ENCODE peak calls at places on chromosomes 3 and 15, in nine cellular contexts. G is activated CD4-positive, alpha-beta T cell treated with anti-CD3 and anti-CD28 coated beads, Interleukin-2, amount 50 U/mL, for 48 hours; D is RCC 7860; F is progenitor cell of endocrine pancreas; A is cardiac fibroblast; W is activated T-cell treated with anti-CD3 and anti-CD28 coated beads for 1 hour; Q is Daoy; Y is anterior cingulate cortex; R is effector memory CD8-positive, alpha-beta T cell. M is an unnamed sample.

GRCh38 chr3:173977747-173978146 is 580.2 kb downstream of the NLGN1 start:
- DNase-seq in G (no peak), D (peak), F (no peak), A (peak), W (no peak), Q (peak), Y (no peak), R (no peak), M (no peak)

GRCh38 chr15:93042691-93043378 is 46.2 kb downstream of the RGMA start:
- DNase-seq in G (no peak), D (no peak), F (no peak), A (no peak), W (no peak), Q (no peak), Y (no peak), R (no peak), M (no peak)

GRCh38 chr3:68523330-68523729 is 409.0 kb downstream of the TAFA4 start:
- DNase-seq in G (no peak), D (no peak), F (no peak), A (no peak), W (no peak), Q (no peak), Y (no peak), R (no peak), M (no peak)

GRCh38 chr15:34304613-34305012 is 33.0 kb downstream of the SLC12A6 start:
- DNase-seq in G (no peak), D (no peak), F (no peak), A (peak), W (no peak), Q (no peak), Y (no peak), R (no peak), M (no peak)

GRCh38 chr3:85800676-85801075 is 841.9 kb downstream of the CADM2 start:
- DNase-seq in G (no peak), D (no peak), F (no peak), A (no peak), W (no peak), Q (no peak), Y (no peak), R (no peak), M (no peak)

GRCh38 chr15:46751303-46751702 is 966.0 kb upstream of the SEMA6D start:
- DNase-seq in G (no peak), D (no peak), F (no peak), A (no peak), W (no peak), Q (no peak), Y (no peak), R (no peak), M (no peak)

GRCh38 chr3:183534249-183534648 is 21.3 kb downstream of the KLHL6 start:
- DNase-seq in G (no peak), D (no peak), F (no peak), A (peak), W (no peak), Q (no peak), Y (no peak), R (no peak), M (no peak)

GRCh38 chr3:172014145-172014544 is 25.2 kb upstream of the FNDC3B start:
- DNase-seq in G (no peak), D (no peak), F (no peak), A (no peak), W (no peak), Q (no peak), Y (no peak), R (no peak), M (no peak)

GRCh38 chr15:63044645-63045437 is 2.3 kb downstream of the TPM1 start:
- DNase-seq in G (no peak), D (peak), F (no peak), A (peak), W (no peak), Q (peak), Y (no peak), R (no peak), M (no peak)

GRCh38 chr3:57108684-57109083 is 48.2 kb downstream of the SPATA12 start:
- DNase-seq in G (no peak), D (no peak), F (no peak), A (no peak), W (no peak), Q (no peak), Y (no peak), R (no peak), M (no peak)

GRCh38 chr15:42267286-42267685 is 5.7 kb upstream of the GANC start:
- DNase-seq in G (no peak), D (no peak), F (no peak), A (peak), W (no peak), Q (no peak), Y (no peak), R (no peak), M (no peak)

GRCh38 chr3:188211476-188211875 is 57.5 kb downstream of the LPP start:
- DNase-seq in G (no peak), D (peak), F (no peak), A (peak), W (no peak), Q (no peak), Y (no peak), R (no peak), M (no peak)

GRCh38 chr3:9111349-9112265 is 137.8 kb downstream of the SRGAP3 start:
- DNase-seq in G (peak), D (no peak), F (no peak), A (no peak), W (no peak), Q (no peak), Y (peak), R (no peak), M (no peak)

GRCh38 chr3:128984596-128984995 is 9.3 kb downstream of the CFAP92 start:
- DNase-seq in G (no peak), D (no peak), F (no peak), A (peak), W (no peak), Q (no peak), Y (no peak), R (no peak), M (no peak)

GRCh38 chr15:99333981-99334380 is 82.7 kb downstream of the LRRC28 start:
- DNase-seq in G (no peak), D (no peak), F (no peak), A (no peak), W (no peak), Q (no peak), Y (no peak), R (no peak), M (no peak)

GRCh38 chr3:194586839-194587238 is 46.4 kb downstream of the TMEM44 start:
- DNase-seq in G (peak), D (peak), F (no peak), A (peak), W (no peak), Q (peak), Y (no peak), R (no peak), M (no peak)

GRCh38 chr3:70868561-70868960 is 556.1 kb upstream of the MDFIC2 start:
- DNase-seq in G (no peak), D (no peak), F (no peak), A (no peak), W (no peak), Q (no peak), Y (no peak), R (no peak), M (no peak)

GRCh38 chr15:90812881-90813280 is 55.5 kb upstream of the FURIN start:
- DNase-seq in G (no peak), D (no peak), F (no peak), A (no peak), W (no peak), Q (no peak), Y (no peak), R (no peak), M (no peak)

GRCh38 chr3:13587442-13587841 is 38.5 kb downstream of the FBLN2 start:
- DNase-seq in G (no peak), D (no peak), F (no peak), A (no peak), W (no peak), Q (no peak), Y (no peak), R (no peak), M (no peak)

GRCh38 chr3:71498053-71498452 is 85.5 kb downstream of the FOXP1 start:
- DNase-seq in G (no peak), D (no peak), F (no peak), A (no peak), W (no peak), Q (no peak), Y (no peak), R (no peak), M (no peak)

GRCh38 chr15:57216288-57216687 is 160.0 kb upstream of the CGNL1 start:
- DNase-seq in G (no peak), D (peak), F (no peak), A (peak), W (no peak), Q (peak), Y (no peak), R (no peak), M (no peak)